ENCODE peak calls at places on chromosomes 11 and 22, in seven cellular contexts. D is fibroblast of the aortic adventitia, N is AG09309, Y is lower leg skin, O is adrenal gland, W is neural progenitor cell, H is fibroblast of lung. T is an unnamed sample.

GRCh38 chr11:56841210-56841810 is 92.8 kb upstream of the OR9G4 start:
- DNase-seq in D (peak), N (peak), Y (peak), O (peak), W (peak), H (peak), T (peak)

GRCh38 chr11:83612891-83613766 is 327.0 kb upstream of the CCDC90B start:
- DNase-seq in D (no peak), N (no peak), Y (no peak), O (no peak), W (peak), H (no peak), T (no peak)

GRCh38 chr11:59102259-59102765 is 4.7 kb upstream of the FAM111B start:
- DNase-seq in D (peak), N (no peak), Y (peak), O (peak), W (peak), H (peak), T (no peak)

GRCh38 chr11:102390667-102391449 is 43.8 kb downstream of the BIRC2 start:
- DNase-seq in D (peak), N (peak), Y (peak), O (peak), W (peak), H (peak), T (no peak)

GRCh38 chr11:117997436-117998200 is 11.4 kb downstream of the IL10RA start:
- DNase-seq in D (no peak), N (no peak), Y (no peak), O (no peak), W (no peak), H (no peak), T (no peak)

GRCh38 chr11:104918113-104918824 is 20.0 kb upstream of the CASP12 start:
- DNase-seq in D (peak), N (peak), Y (no peak), O (no peak), W (no peak), H (peak), T (peak)

GRCh38 chr11:14232652-14233051 is 126.3 kb downstream of the RRAS2 start:
- DNase-seq in D (no peak), N (no peak), Y (no peak), O (no peak), W (peak), H (no peak), T (no peak)

GRCh38 chr11:279040-279965 is 1.1 kb downstream of the NLRP6 start:
- DNase-seq in D (no peak), N (no peak), Y (no peak), O (no peak), W (no peak), H (no peak), T (no peak)

GRCh38 chr11:12182650-12183511 is 72.5 kb downstream of the MICAL2 start:
- DNase-seq in D (peak), N (peak), Y (no peak), O (no peak), W (no peak), H (peak), T (peak)

GRCh38 chr11:104623518-104623917 is 274.7 kb downstream of the CASP12 start:
- DNase-seq in D (peak), N (no peak), Y (no peak), O (no peak), W (no peak), H (peak), T (no peak)

GRCh38 chr22:36222887-36223450 is 16.4 kb downstream of the APOL2 start:
- DNase-seq in D (no peak), N (no peak), Y (no peak), O (no peak), W (no peak), H (no peak), T (no peak)

GRCh38 chr11:120062561-120062930 is 75.4 kb downstream of the TRIM29 start:
- DNase-seq in D (no peak), N (no peak), Y (no peak), O (no peak), W (no peak), H (no peak), T (no peak)

GRCh38 chr11:120063686-120064340 is 74.1 kb downstream of the TRIM29 start:
- DNase-seq in D (no peak), N (no peak), Y (no peak), O (no peak), W (no peak), H (no peak), T (no peak)

GRCh38 chr11:120060512-120060911 is 77.4 kb downstream of the TRIM29 start:
- DNase-seq in D (no peak), N (no peak), Y (no peak), O (no peak), W (no peak), H (no peak), T (no peak)

GRCh38 chr11:120061036-120061760 is 76.7 kb downstream of the TRIM29 start:
- DNase-seq in D (peak), N (no peak), Y (no peak), O (no peak), W (peak), H (no peak), T (no peak)

GRCh38 chr11:120061761-120062560 is 76.0 kb downstream of the TRIM29 start:
- DNase-seq in D (peak), N (no peak), Y (no peak), O (no peak), W (peak), H (no peak), T (no peak)
- TF ChIP-seq CTCF in D (no peak), N (no peak), Y (no peak), O (no peak), W (peak), H (no peak), T (peak)

GRCh38 chr11:75664366-75664765 is 4.5 kb downstream of the MAP6 start:
- DNase-seq in D (no peak), N (no peak), Y (no peak), O (no peak), W (no peak), H (no peak), T (no peak)
- H3K4me3 ChIP-seq in D (no peak), N (no peak), Y (no peak), O (no peak), W (no peak), H (no peak), T (no peak)

DNA sequence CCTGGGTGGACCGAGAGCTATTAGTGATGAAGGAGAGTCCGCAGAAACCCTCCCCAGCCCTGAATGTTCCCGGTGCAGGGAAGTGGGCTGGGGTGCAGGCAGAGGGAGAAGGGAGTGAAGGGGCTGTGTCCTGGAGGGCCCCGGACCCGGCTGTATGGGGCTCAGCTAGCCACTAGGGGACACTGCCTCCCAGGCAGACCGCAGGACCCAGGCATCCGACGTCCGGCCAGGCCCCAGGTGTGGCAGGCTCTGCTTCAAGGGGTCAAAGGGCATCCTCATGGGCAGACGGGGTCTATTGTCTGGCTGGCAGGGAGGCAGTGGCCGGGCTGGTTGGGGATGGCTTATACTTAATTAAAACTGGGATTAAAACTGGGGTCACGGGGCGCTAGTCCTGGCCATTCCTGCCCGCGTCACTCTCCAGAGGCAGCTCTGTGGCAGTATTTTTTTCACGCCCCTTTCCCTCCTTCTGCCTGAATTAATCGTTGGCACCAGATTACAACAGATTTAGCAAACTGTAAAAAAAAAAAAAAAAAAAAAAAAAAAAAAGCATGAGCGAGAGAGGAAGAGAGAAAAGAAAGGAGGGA is 5.0 kb downstream of the FLRT1 start:
- DNase-seq in D (no peak), N (no peak), Y (no peak), O (no peak), W (peak), H (no peak), T (no peak)
- TF ChIP-seq CTCF in D (peak), N (peak), Y (no peak), O (no peak), W (peak), H (peak), T (peak)

GRCh38 chr22:39173787-39174497 is 21.5 kb upstream of the CBX7 start:
- DNase-seq in D (no peak), N (no peak), Y (no peak), O (no peak), W (no peak), H (no peak), T (no peak)

GRCh38 chr22:39171623-39172264 is 19.3 kb upstream of the CBX7 start:
- DNase-seq in D (no peak), N (no peak), Y (no peak), O (no peak), W (no peak), H (no peak), T (no peak)

GRCh38 chr22:39169797-39170466 is 17.5 kb upstream of the CBX7 start:
- DNase-seq in D (no peak), N (no peak), Y (no peak), O (no peak), W (no peak), H (no peak), T (no peak)

GRCh38 chr22:39173050-39173706 is 20.7 kb upstream of the CBX7 start:
- DNase-seq in D (no peak), N (no peak), Y (no peak), O (no peak), W (no peak), H (no peak), T (no peak)

DNA sequence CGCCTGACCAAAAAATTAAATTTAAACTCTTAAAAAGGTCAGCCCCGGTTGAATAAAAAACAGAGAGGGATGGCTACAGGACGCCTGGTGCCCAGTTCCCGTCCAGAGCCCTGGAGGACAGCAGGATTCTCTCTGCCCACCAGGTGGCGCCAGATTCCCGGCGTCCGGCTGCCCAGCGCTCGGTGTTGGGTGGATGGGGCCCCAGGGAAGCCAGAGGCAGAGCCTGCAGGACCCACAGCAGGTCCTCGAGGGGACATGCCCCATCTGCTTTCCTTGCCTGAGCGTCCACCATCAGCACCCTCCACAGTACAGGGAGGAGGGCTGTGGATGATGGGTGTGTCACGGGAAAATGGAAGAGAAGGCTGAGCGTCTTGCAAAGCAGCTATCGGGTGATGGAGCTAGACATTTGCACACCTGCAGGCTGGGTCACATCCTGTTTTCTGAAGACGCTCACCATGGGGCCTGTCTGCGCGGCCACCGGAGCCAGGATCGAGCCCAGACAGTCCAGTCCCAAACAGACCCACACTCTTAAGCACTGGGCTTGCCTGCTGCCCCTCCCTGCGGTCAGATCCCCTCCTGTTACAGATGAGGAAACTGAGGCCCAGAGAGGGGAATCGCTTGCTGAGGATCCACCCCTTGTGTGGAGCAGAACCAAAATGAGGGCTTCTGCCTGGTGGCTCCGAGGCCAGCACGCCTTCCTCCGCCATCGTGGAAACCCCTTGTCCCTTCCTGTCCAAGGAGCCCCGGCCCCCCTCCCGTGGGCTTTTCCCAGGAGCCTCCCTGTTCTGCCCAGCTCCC is 18.5 kb upstream of the CBX7 start:
- DNase-seq in D (peak), N (no peak), Y (peak), O (peak), W (peak), H (peak), T (no peak)
- H3K4me3 ChIP-seq in D (no peak), N (no peak), Y (no peak), O (no peak), W (no peak), H (no peak), T (no peak)

GRCh38 chr22:43743929-43744643 is 68.0 kb downstream of the EFCAB6 start:
- DNase-seq in D (no peak), N (no peak), Y (no peak), O (no peak), W (no peak), H (no peak), T (no peak)

GRCh38 chr22:43740587-43741270 is 71.4 kb downstream of the EFCAB6 start:
- DNase-seq in D (peak), N (no peak), Y (no peak), O (no peak), W (no peak), H (no peak), T (no peak)

GRCh38 chr22:43745783-43746356 is 66.2 kb downstream of the EFCAB6 start:
- DNase-seq in D (no peak), N (no peak), Y (no peak), O (no peak), W (no peak), H (no peak), T (no peak)

GRCh38 chr22:43742551-43742950 is 69.6 kb downstream of the EFCAB6 start:
- DNase-seq in D (no peak), N (no peak), Y (no peak), O (no peak), W (no peak), H (no peak), T (no peak)

DNA sequence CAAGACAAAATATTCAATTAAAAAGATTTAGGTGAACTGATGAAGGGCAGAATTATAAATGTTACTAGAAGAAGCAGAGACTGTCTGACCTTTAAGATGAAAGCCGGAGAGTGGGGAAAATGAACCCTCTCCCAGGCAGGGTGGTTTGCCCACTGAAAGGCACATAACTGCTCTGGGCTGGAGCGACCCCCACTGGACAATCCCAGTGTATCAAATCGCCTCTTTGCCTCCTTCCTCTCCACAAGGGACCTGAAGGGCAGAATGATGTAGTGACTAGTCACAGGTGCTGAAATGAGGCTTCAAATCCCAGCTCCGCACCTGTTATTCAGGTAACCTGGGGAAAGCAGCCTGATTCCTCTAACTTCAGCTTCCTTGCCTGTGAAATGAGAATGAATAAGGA is 69.0 kb downstream of the EFCAB6 start:
- DNase-seq in D (no peak), N (no peak), Y (no peak), O (no peak), W (peak), H (no peak), T (no peak)
- TF ChIP-seq CTCF in D (no peak), N (peak), Y (no peak), O (no peak), W (peak), H (no peak), T (no peak)

DNA sequence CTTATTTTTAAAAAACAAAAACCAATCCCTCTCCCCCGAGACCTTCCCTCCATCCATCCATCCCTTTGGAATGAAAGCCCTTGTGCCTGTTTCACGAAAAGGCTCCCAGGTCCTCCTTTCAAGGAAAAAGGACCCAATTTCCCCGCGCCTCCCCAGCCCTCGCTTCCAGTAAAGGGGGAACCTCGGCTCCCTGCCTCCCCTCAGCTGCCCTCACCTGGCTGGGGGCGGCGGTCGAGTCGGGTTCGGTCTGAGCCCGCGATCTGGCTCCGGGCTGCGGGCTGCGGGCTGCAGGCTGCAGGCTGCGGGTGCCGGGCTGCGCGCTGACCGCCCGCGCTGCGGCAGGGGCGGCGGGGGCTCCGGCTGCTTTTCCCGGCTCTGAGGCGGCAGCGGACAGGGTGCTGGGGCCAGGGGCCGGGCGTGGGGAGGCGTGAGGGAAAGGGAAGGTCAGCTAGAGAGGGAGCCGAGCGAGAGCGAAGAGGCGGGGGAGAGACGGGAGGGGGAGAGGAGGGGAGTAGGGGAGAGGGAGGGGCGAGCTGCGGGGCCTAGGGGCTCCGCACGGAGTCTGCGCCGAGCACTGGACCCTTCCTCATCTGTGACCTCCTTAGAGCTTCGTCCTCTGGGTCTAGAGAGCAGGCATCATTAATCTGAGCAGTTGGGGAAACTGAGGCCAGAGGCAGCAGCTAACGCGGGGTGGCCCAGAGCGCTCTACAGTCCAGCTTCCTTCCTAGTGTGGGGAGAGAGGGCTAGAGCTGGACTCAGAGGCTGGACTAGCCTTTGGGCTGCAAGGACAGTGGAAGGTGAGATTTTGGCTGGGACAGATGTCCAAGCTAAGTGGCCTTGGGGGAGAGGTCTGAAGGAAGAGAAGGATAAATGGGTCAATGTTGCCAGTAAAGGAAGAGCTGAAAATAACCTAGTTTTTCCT is at the start of gene C1QTNF4:
- DNase-seq in D (no peak), N (no peak), Y (no peak), O (no peak), W (peak), H (no peak), T (no peak)
- H3K4me3 ChIP-seq in D (peak), N (peak), Y (peak), O (no peak), W (peak), H (no peak), T (peak)

DNA sequence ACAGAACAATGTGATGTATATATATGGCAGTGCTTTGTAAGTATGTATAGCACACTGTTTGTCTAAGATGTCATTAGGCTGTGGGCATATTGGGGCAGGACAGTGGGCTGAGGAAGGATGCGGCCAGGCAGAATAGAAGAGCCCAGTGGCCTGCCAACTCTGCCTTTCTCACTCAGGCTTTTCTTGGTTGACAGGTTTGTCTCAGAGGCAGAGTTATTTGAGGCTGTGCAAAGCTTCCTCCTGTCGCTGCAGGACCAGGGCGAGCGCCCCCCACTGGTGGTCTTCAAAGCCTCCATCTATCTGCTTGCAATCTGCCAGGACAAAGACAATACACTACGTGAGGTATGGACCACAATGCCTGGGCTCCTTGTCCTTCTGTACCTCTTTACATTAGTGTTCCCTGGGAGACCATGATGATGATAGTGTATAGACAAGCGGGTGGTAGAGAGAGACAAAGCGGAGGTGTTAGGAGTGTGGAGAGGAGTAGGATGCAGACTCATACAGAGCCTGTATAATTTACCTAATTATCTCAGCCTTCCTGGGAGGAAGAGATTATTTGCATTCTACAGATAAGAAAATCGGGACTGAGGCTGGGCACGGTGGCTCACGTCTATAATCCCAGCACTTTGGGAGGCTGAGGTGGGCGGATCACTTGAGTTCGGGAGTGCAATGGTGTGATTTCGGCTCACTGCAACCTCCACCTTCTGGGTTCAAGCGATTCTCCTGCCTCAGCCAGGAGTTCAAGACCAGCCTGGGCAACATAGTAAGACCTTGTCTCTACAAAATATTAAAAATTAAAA is 37.3 kb upstream of the CCDC134 start:
- DNase-seq in D (no peak), N (no peak), Y (no peak), O (no peak), W (peak), H (peak), T (no peak)
- TF ChIP-seq CTCF in D (no peak), N (peak), Y (no peak), O (no peak), W (peak), H (no peak), T (peak)